ENCODE peak calls at places on chromosomes 12 and 14, in seven cellular contexts. N, W, V, B, Z, C and P are unnamed samples.

GRCh38 chr12:67269632-67270578 is 747 bp downstream of the CAND1 start:
- DNase-seq in C (peak), B (peak), Z (peak), N (peak), V (peak), W (no peak), P (peak)

GRCh38 chr12:51661836-51662235 is 70.8 kb downstream of the SCN8A start:
- DNase-seq in C (no peak), W (no peak), N (no peak), V (no peak), B (no peak), Z (no peak), P (no peak)

GRCh38 chr12:14111230-14111865 is 129.9 kb upstream of the GRIN2B start:
- DNase-seq in N (peak), Z (no peak), W (no peak), B (no peak), C (no peak), V (no peak), P (peak)

GRCh38 chr14:75147423-75148071 is 20.7 kb upstream of the NEK9 start:
- DNase-seq in W (peak), Z (no peak), B (no peak), V (peak), N (no peak), C (peak), P (no peak)

GRCh38 chr12:56257071-56257470 is 1.1 kb downstream of the ANKRD52 start:
- DNase-seq in W (no peak), V (no peak), C (no peak), N (no peak), Z (no peak), B (no peak), P (no peak)

GRCh38 chr12:14771651-14772137 is 31.6 kb downstream of the WBP11 start:
- DNase-seq in W (no peak), B (peak), N (no peak), C (no peak), Z (peak), V (no peak), P (peak)

GRCh38 chr12:19130224-19131019 is 889 bp downstream of the PLEKHA5 start:
- DNase-seq in V (peak), Z (peak), N (peak), B (peak), W (no peak), C (peak), P (peak)

GRCh38 chr12:53485955-53486729 is 13.1 kb downstream of the MAP3K12 start:
- DNase-seq in W (no peak), Z (no peak), B (no peak), V (no peak), C (no peak), N (no peak), P (no peak)

GRCh38 chr14:35944847-35945246 is 118.7 kb downstream of the BRMS1L start:
- DNase-seq in N (peak), Z (no peak), B (peak), C (no peak), V (no peak), W (no peak), P (peak)

GRCh38 chr12:78062781-78063180 is 232.1 kb downstream of the NAV3 start:
- DNase-seq in N (no peak), B (no peak), V (peak), C (peak), Z (no peak), W (peak), P (no peak)

GRCh38 chr12:78802593-78802992 is 62.0 kb upstream of the SYT1 start:
- DNase-seq in B (no peak), C (no peak), V (no peak), W (peak), N (no peak), Z (no peak), P (no peak)

GRCh38 chr12:18284461-18284860 is 23.1 kb downstream of the PIK3C2G start:
- DNase-seq in W (no peak), B (no peak), Z (no peak), C (no peak), N (no peak), V (no peak), P (no peak)